ENCODE peak calls at places on chromosomes 7 and 10, in eight cellular contexts. One of them, this sample, is unnamed.

GRCh38 chr10:21134645-21135395 is 237.7 kb upstream of the NEBL start:
- DNase-seq in neuronal stem cell: no peak
- DNase-seq in uterus: no peak
- DNase-seq in H9: no peak
- DNase-seq in lower lobe of right lung: no peak
- DNase-seq in A549: peak; percentile 60
- DNase-seq in heart right ventricle: no peak
- DNase-seq in cardiac muscle cell: no peak
- DNase-seq in this sample: no peak

GRCh38 chr10:92111336-92111939 is 179.4 kb downstream of the CPEB3 start:
- DNase-seq in H9: no peak
- DNase-seq in lower lobe of right lung: no peak
- DNase-seq in neuronal stem cell: no peak
- DNase-seq in heart right ventricle: no peak
- DNase-seq in cardiac muscle cell: no peak
- DNase-seq in uterus: no peak
- DNase-seq in A549: no peak
- DNase-seq in this sample: no peak

GRCh38 chr10:71363936-71364335 is 32.8 kb upstream of the CDH23 start:
- DNase-seq in cardiac muscle cell: no peak
- DNase-seq in uterus: no peak
- DNase-seq in lower lobe of right lung: no peak
- DNase-seq in neuronal stem cell: no peak
- DNase-seq in heart right ventricle: no peak
- DNase-seq in H9: no peak
- DNase-seq in A549: no peak
- DNase-seq in this sample: no peak

GRCh38 chr10:88881335-88881734 is 1.3 kb downstream of the STAMBPL1 start:
- DNase-seq in lower lobe of right lung: no peak
- DNase-seq in H9: no peak
- DNase-seq in A549: no peak
- DNase-seq in heart right ventricle: peak; percentile 17
- DNase-seq in uterus: no peak
- DNase-seq in neuronal stem cell: no peak
- DNase-seq in cardiac muscle cell: no peak
- DNase-seq in this sample: no peak

GRCh38 chr7:140923358-140924006 is 1.2 kb downstream of the BRAF start:
- DNase-seq in cardiac muscle cell: peak; percentile 64
- DNase-seq in H9: no peak
- DNase-seq in lower lobe of right lung: no peak
- DNase-seq in A549: no peak
- DNase-seq in heart right ventricle: peak; percentile 41
- DNase-seq in uterus: no peak
- DNase-seq in neuronal stem cell: peak; percentile 15
- DNase-seq in this sample: no peak

GRCh38 chr10:44413416-44413815 is 28.5 kb upstream of the CXCL12 start:
- DNase-seq in A549: no peak
- DNase-seq in lower lobe of right lung: no peak
- DNase-seq in heart right ventricle: no peak
- DNase-seq in cardiac muscle cell: no peak
- DNase-seq in uterus: no peak
- DNase-seq in neuronal stem cell: no peak
- DNase-seq in H9: no peak
- DNase-seq in this sample: no peak

GRCh38 chr7:32115831-32116230 is 45.6 kb upstream of the PDE1C start:
- DNase-seq in neuronal stem cell: no peak
- DNase-seq in lower lobe of right lung: no peak
- DNase-seq in heart right ventricle: no peak
- DNase-seq in A549: no peak
- DNase-seq in uterus: no peak
- DNase-seq in H9: no peak
- DNase-seq in cardiac muscle cell: no peak
- DNase-seq in this sample: no peak

GRCh38 chr7:537911-538634 is 18.4 kb upstream of the PDGFA start:
- DNase-seq in cardiac muscle cell: peak; percentile 44
- DNase-seq in heart right ventricle: peak; percentile 63
- DNase-seq in uterus: peak; percentile 52
- DNase-seq in H9: peak; percentile 74
- DNase-seq in neuronal stem cell: no peak
- DNase-seq in A549: peak; percentile 96
- DNase-seq in lower lobe of right lung: peak; percentile 85
- DNase-seq in this sample: peak; percentile 75

GRCh38 chr10:116629340-116629739 is 8.6 kb downstream of the PNLIPRP2 start:
- DNase-seq in A549: no peak
- DNase-seq in H9: no peak
- DNase-seq in heart right ventricle: no peak
- DNase-seq in uterus: no peak
- DNase-seq in neuronal stem cell: no peak
- DNase-seq in cardiac muscle cell: no peak
- DNase-seq in lower lobe of right lung: no peak
- DNase-seq in this sample: no peak

GRCh38 chr10:48658243-48658888 is 26.3 kb upstream of the WDFY4 start:
- DNase-seq in heart right ventricle: peak; percentile 73
- DNase-seq in cardiac muscle cell: peak; percentile 82
- DNase-seq in lower lobe of right lung: peak; percentile 85
- DNase-seq in H9: peak; percentile 86
- DNase-seq in neuronal stem cell: peak; percentile 84
- DNase-seq in A549: peak; percentile 66
- DNase-seq in uterus: peak; percentile 56
- DNase-seq in this sample: peak; percentile 90

GRCh38 chr7:90408142-90408541 is 4.9 kb downstream of the CLDN12 start:
- DNase-seq in lower lobe of right lung: no peak
- DNase-seq in cardiac muscle cell: no peak
- DNase-seq in heart right ventricle: no peak
- DNase-seq in uterus: no peak
- DNase-seq in neuronal stem cell: no peak
- DNase-seq in A549: no peak
- DNase-seq in H9: no peak
- DNase-seq in this sample: no peak

GRCh38 chr10:25047902-25048301 is 31.5 kb downstream of the THNSL1 start:
- DNase-seq in A549: no peak
- DNase-seq in neuronal stem cell: no peak
- DNase-seq in cardiac muscle cell: no peak
- DNase-seq in H9: no peak
- DNase-seq in lower lobe of right lung: no peak
- DNase-seq in heart right ventricle: peak; percentile 11
- DNase-seq in uterus: no peak
- DNase-seq in this sample: no peak

GRCh38 chr10:109428775-109429480 is 494.4 kb downstream of the XPNPEP1 start:
- DNase-seq in A549: no peak
- DNase-seq in lower lobe of right lung: no peak
- DNase-seq in heart right ventricle: no peak
- DNase-seq in H9: no peak
- DNase-seq in cardiac muscle cell: no peak
- DNase-seq in neuronal stem cell: no peak
- DNase-seq in uterus: no peak
- DNase-seq in this sample: no peak

GRCh38 chr10:114987995-114988394 is 50.0 kb downstream of the TRUB1 start:
- DNase-seq in uterus: no peak
- DNase-seq in lower lobe of right lung: no peak
- DNase-seq in cardiac muscle cell: no peak
- DNase-seq in neuronal stem cell: no peak
- DNase-seq in A549: no peak
- DNase-seq in H9: no peak
- DNase-seq in heart right ventricle: no peak
- DNase-seq in this sample: no peak

GRCh38 chr10:128050937-128051336 is 75.3 kb downstream of the MKI67 start:
- DNase-seq in heart right ventricle: no peak
- DNase-seq in A549: no peak
- DNase-seq in neuronal stem cell: no peak
- DNase-seq in cardiac muscle cell: no peak
- DNase-seq in uterus: peak; percentile 40
- DNase-seq in lower lobe of right lung: no peak
- DNase-seq in H9: no peak
- DNase-seq in this sample: no peak

GRCh38 chr7:110386914-110387313 is 704.0 kb upstream of the LRRN3 start:
- DNase-seq in A549: peak; percentile 36
- DNase-seq in H9: no peak
- DNase-seq in lower lobe of right lung: no peak
- DNase-seq in uterus: no peak
- DNase-seq in cardiac muscle cell: peak; percentile 26
- DNase-seq in heart right ventricle: no peak
- DNase-seq in neuronal stem cell: no peak
- DNase-seq in this sample: no peak

GRCh38 chr7:19610194-19610943 is 98.5 kb downstream of the POLR1F start:
- DNase-seq in heart right ventricle: no peak
- DNase-seq in neuronal stem cell: no peak
- DNase-seq in A549: no peak
- DNase-seq in lower lobe of right lung: no peak
- DNase-seq in H9: no peak
- DNase-seq in cardiac muscle cell: no peak
- DNase-seq in uterus: no peak
- DNase-seq in this sample: no peak

DNA sequence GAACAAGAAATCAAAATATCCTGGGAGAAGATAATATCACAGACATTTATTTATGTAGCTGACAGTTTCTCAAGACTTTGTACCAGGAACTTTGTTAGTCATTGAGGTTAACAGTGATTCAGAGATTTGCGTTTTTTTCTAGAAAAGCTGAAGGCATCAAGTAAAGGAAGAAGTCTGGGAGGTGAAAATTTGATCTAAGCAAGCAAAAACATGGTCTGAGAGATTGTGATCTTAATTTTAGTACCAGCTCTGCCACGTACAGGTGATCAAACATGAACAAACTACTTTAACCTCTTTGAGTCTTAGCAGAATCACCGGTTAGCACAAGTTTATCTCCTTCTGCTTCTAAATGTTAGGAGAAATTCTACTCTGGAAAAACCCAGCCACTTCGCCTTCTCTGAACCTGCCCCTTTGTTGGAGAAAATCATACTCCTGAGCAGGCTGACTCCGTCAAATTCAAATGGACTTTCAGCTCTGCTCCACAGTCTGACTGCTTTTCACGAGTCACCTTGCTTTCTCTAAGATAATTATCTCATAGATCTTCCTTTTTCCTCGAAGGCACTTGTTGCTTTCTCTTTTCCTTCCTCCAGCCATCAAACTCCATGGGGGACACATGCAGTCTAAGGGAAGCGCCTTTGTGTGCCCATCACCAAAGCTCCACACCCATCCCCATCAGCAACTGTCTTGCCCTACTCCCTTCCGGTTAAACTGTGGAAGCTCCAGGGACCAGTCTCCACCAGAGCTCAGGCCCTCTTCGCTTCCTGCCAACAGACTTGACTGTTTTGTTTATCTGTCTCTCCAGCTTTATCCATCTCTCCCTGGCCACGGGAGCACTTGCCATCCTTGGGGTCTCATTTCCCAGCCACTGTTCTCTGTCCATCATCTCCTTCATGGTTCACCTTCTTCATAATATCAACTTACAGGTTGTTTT is 86.3 kb downstream of the PRKCQ start:
- DNase-seq in neuronal stem cell: no peak
- DNase-seq in heart right ventricle: no peak
- DNase-seq in cardiac muscle cell: no peak
- DNase-seq in uterus: no peak
- DNase-seq in A549: no peak
- DNase-seq in H9: no peak
- DNase-seq in lower lobe of right lung: no peak
- DNase-seq in this sample: no peak
- H3K4me1 ChIP-seq in neuronal stem cell: no peaks in the 10 kb centered on the region
- H3K4me1 ChIP-seq in heart right ventricle: no peaks in the 10 kb centered on the region
- H3K4me1 ChIP-seq in cardiac muscle cell: no peaks in the 10 kb centered on the region
- H3K4me1 ChIP-seq in uterus: no peaks in the 10 kb centered on the region
- H3K4me1 ChIP-seq in A549: peaks cover 4% of the 10 kb centered on the region
- H3K4me1 ChIP-seq in H9: no peaks in the 10 kb centered on the region
- H3K4me1 ChIP-seq in lower lobe of right lung: no peaks in the 10 kb centered on the region
- H3K4me1 ChIP-seq in this sample: no peaks in the 10 kb centered on the region

GRCh38 chr7:29794959-29795629 is 11.2 kb upstream of the WIPF3 start:
- DNase-seq in H9: no peak
- DNase-seq in lower lobe of right lung: no peak
- DNase-seq in heart right ventricle: no peak
- DNase-seq in neuronal stem cell: no peak
- DNase-seq in uterus: no peak
- DNase-seq in A549: no peak
- DNase-seq in cardiac muscle cell: no peak
- DNase-seq in this sample: no peak
- H3K27ac ChIP-seq in H9: no peak overlapping the region
- H3K27ac ChIP-seq in lower lobe of right lung: no peak overlapping the region
- H3K27ac ChIP-seq in heart right ventricle: no peak overlapping the region
- H3K27ac ChIP-seq in neuronal stem cell: no peak overlapping the region
- H3K27ac ChIP-seq in uterus: no peak overlapping the region
- H3K27ac ChIP-seq in A549: no peak overlapping the region
- H3K27ac ChIP-seq in cardiac muscle cell: no peak overlapping the region
- H3K27ac ChIP-seq in this sample: no peak overlapping the region

DNA sequence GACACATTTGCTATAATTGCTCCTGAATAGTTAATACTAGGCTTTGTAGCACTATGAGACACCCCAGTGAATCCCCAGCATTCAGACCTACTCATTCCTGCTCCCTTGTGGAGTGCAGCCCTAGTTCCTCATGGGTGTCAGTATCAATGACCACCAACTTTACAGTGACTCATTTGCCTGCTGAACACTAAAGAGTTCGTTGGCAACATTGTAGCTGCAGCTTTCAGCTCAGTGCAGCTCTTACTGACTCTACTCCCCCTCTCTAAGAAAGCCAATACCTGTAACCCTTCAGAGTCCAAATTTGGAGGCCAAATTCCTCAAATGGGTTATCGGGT is 127.1 kb upstream of the MTPN start:
- DNase-seq in heart right ventricle: no peak
- DNase-seq in uterus: no peak
- DNase-seq in neuronal stem cell: no peak
- DNase-seq in lower lobe of right lung: no peak
- DNase-seq in cardiac muscle cell: no peak
- DNase-seq in H9: no peak
- DNase-seq in A549: no peak
- DNase-seq in this sample: no peak
- H3K9me3 ChIP-seq in heart right ventricle: no peaks in the 10 kb centered on the region
- H3K9me3 ChIP-seq in uterus: no peaks in the 10 kb centered on the region
- H3K9me3 ChIP-seq in neuronal stem cell: no peaks in the 10 kb centered on the region
- H3K9me3 ChIP-seq in lower lobe of right lung: no peaks in the 10 kb centered on the region
- H3K9me3 ChIP-seq in cardiac muscle cell: no peaks in the 10 kb centered on the region
- H3K9me3 ChIP-seq in H9: peaks cover 6% of the 10 kb centered on the region
- H3K9me3 ChIP-seq in A549: no peaks in the 10 kb centered on the region
- H3K9me3 ChIP-seq in this sample: no peaks in the 10 kb centered on the region

GRCh38 chr7:66629659-66630058 is 978 bp downstream of the KCTD7 start:
- DNase-seq in uterus: no peak
- DNase-seq in heart right ventricle: peak; percentile 5
- DNase-seq in cardiac muscle cell: no peak
- DNase-seq in neuronal stem cell: no peak
- DNase-seq in lower lobe of right lung: no peak
- DNase-seq in A549: no peak
- DNase-seq in H9: no peak
- DNase-seq in this sample: no peak

GRCh38 chr7:66629222-66629658 is 559 bp downstream of the KCTD7 start:
- DNase-seq in lower lobe of right lung: peak; percentile 56
- DNase-seq in cardiac muscle cell: no peak
- DNase-seq in uterus: no peak
- DNase-seq in H9: no peak
- DNase-seq in A549: peak; percentile 36
- DNase-seq in heart right ventricle: no peak
- DNase-seq in neuronal stem cell: peak; percentile 35
- DNase-seq in this sample: peak; percentile 72

GRCh38 chr7:66628361-66629221 is at the start of gene KCTD7:
- DNase-seq in lower lobe of right lung: peak; percentile 99
- DNase-seq in H9: peak; percentile 99
- DNase-seq in uterus: peak; percentile 99
- DNase-seq in A549: peak; percentile 96
- DNase-seq in cardiac muscle cell: peak; percentile 99
- DNase-seq in neuronal stem cell: peak; percentile 95
- DNase-seq in heart right ventricle: peak; percentile 98
- DNase-seq in this sample: peak; percentile 99

GRCh38 chr7:66630529-66630928 is 1.8 kb downstream of the KCTD7 start:
- DNase-seq in heart right ventricle: no peak
- DNase-seq in A549: no peak
- DNase-seq in neuronal stem cell: no peak
- DNase-seq in H9: no peak
- DNase-seq in lower lobe of right lung: no peak
- DNase-seq in cardiac muscle cell: no peak
- DNase-seq in uterus: no peak
- DNase-seq in this sample: no peak

GRCh38 chr7:66631471-66631870 is 2.8 kb downstream of the KCTD7 start:
- DNase-seq in neuronal stem cell: no peak
- DNase-seq in uterus: no peak
- DNase-seq in heart right ventricle: no peak
- DNase-seq in lower lobe of right lung: no peak
- DNase-seq in A549: no peak
- DNase-seq in H9: no peak
- DNase-seq in cardiac muscle cell: no peak
- DNase-seq in this sample: no peak
- H3K4me1 ChIP-seq in neuronal stem cell: no peaks in the 10 kb centered on the region
- H3K4me1 ChIP-seq in uterus: no peaks in the 10 kb centered on the region
- H3K4me1 ChIP-seq in heart right ventricle: peaks cover 13% of the 10 kb centered on the region
- H3K4me1 ChIP-seq in lower lobe of right lung: peaks cover 31% of the 10 kb centered on the region
- H3K4me1 ChIP-seq in A549: peaks cover 27% of the 10 kb centered on the region
- H3K4me1 ChIP-seq in H9: no peaks in the 10 kb centered on the region
- H3K4me1 ChIP-seq in cardiac muscle cell: no peaks in the 10 kb centered on the region
- H3K4me1 ChIP-seq in this sample: peaks cover 5% of the 10 kb centered on the region

This sample was measured in right cardiac atrium.